ENCODE peak calls at places on chromosome 16, in five cellular contexts. I is NCI-H2081; U is lower leg skin; A is CD8-positive, alpha-beta memory T cell; M is stimulated activated CD4-positive, alpha-beta T cell treated with anti-CD3 and anti-CD28 coated beads, Interleukin-1b, Interleukin-23, amount 100 ng/mL, for 1 hour. Q is an unnamed sample.

GRCh38 chr16:24273511-24273910 is 17.4 kb downstream of the CACNG3 start:
- DNase-seq in U (no peak), M (no peak), A (no peak), I (no peak), Q (no peak)

GRCh38 chr16:51057969-51058337 is 93.1 kb downstream of the SALL1 start:
- DNase-seq in U (no peak), I (no peak), A (no peak), M (no peak), Q (no peak)

GRCh38 chr16:57592591-57593003 is 35.8 kb upstream of the ADGRG1 start:
- DNase-seq in A (peak; percentile 89), U (no peak), M (no peak), I (no peak), Q (no peak)

GRCh38 chr16:56450275-56450889 is 750 bp downstream of the NUDT21 start:
- DNase-seq in I (no peak), M (no peak), U (no peak), A (no peak), Q (no peak)

GRCh38 chr16:84520778-84521770 is 16.6 kb upstream of the MEAK7 start:
- DNase-seq in A (no peak), U (no peak), M (no peak), I (peak; percentile 97), Q (no peak)

GRCh38 chr16:56400458-56400857 is 24.9 kb downstream of the AMFR start:
- DNase-seq in I (no peak), M (no peak), A (no peak), U (no peak), Q (no peak)

GRCh38 chr16:82470506-82471196 is 156.1 kb upstream of the CDH13 start:
- DNase-seq in U (no peak), A (no peak), M (no peak), I (peak; percentile 39), Q (no peak)

GRCh38 chr16:30985401-30986128 is 558 bp downstream of the HSD3B7 start:
- DNase-seq in U (peak; percentile 67), M (no peak), A (no peak), I (peak; percentile 63), Q (no peak)

GRCh38 chr16:50571786-50572185 is 23.6 kb downstream of the NKD1 start:
- DNase-seq in A (no peak), I (no peak), U (no peak), M (no peak), Q (no peak)

GRCh38 chr16:89112377-89113151 is 18.9 kb downstream of the ACSF3 start:
- DNase-seq in A (no peak), I (no peak), M (no peak), U (no peak), Q (no peak)

GRCh38 chr16:11675561-11676511 is 7.6 kb downstream of the SNN start:
- DNase-seq in A (peak; percentile 47), U (no peak), M (no peak), I (no peak), Q (no peak)

GRCh38 chr16:90031931-90032663 is 12.8 kb upstream of the DBNDD1 start:
- DNase-seq in U (no peak), M (no peak), A (no peak), I (no peak), Q (no peak)

GRCh38 chr16:1784977-1785845 is 2.5 kb downstream of the NUBP2 start:
- DNase-seq in U (no peak), M (no peak), I (no peak), A (no peak), Q (no peak)

GRCh38 chr16:10876799-10877341 is at the start of gene CIITA:
- DNase-seq in A (peak; percentile 83), U (peak; percentile 73), I (no peak), M (no peak), Q (no peak)

GRCh38 chr16:28537964-28538732 is 626 bp downstream of the NUPR1 start:
- DNase-seq in I (no peak), A (no peak), U (no peak), M (no peak), Q (no peak)

GRCh38 chr16:53680756-53681155 is 22.9 kb downstream of the RPGRIP1L start:
- DNase-seq in I (no peak), A (no peak), M (no peak), U (no peak), Q (no peak)

Q was measured in D721Med.